ENCODE peak calls at places on chromosomes 5 and 9, in nine cellular contexts. J is IMR-90; F is fibroblast of lung; T is BJ; D is psoas muscle; P is GM12878; Z is neuronal stem cell; A is effector memory CD4-positive, alpha-beta T cell; I is kidney epithelial cell. M is an unnamed sample. For H3K36me3, the result is how much of the 10 kb centered on the place peaks cover.

GRCh38 chr5:997711-998110 is 10.9 kb upstream of the NKD2 start:
- DNase-seq in P (no peak), F (no peak), A (no peak), I (no peak), D (no peak), J (no peak), T (no peak), Z (no peak), M (peak)

GRCh38 chr5:175836741-175837729 is 34.3 kb upstream of the CPLX2 start:
- DNase-seq in P (no peak), A (no peak), I (no peak), J (no peak), F (no peak), Z (no peak), T (no peak), D (no peak), M (no peak)

GRCh38 chr5:6632324-6632930 is 417 bp downstream of the NSUN2 start:
- DNase-seq in D (no peak), Z (no peak), T (no peak), A (no peak), I (no peak), F (peak), J (no peak), P (no peak), M (no peak)

GRCh38 chr5:96148376-96148775 is 186.7 kb upstream of the ELL2 start:
- DNase-seq in P (no peak), I (no peak), Z (no peak), D (no peak), J (no peak), F (no peak), T (no peak), A (no peak), M (no peak)

GRCh38 chr9:37969130-37969529 is 65.2 kb upstream of the SLC25A51 start:
- DNase-seq in A (no peak), P (no peak), F (no peak), J (peak), T (no peak), I (no peak), D (no peak), Z (no peak), M (no peak)

GRCh38 chr5:139611703-139612584 is 36.2 kb upstream of the CXXC5 start:
- DNase-seq in D (no peak), A (no peak), I (no peak), T (no peak), Z (no peak), F (no peak), J (no peak), P (no peak), M (no peak)

GRCh38 chr5:115147052-115147451 is 22.7 kb downstream of the TRIM36 start:
- DNase-seq in D (no peak), J (no peak), Z (no peak), A (no peak), T (no peak), I (no peak), F (no peak), P (no peak), M (no peak)

GRCh38 chr5:170497311-170498038 is 6.3 kb upstream of the KCNIP1 start:
- DNase-seq in F (no peak), A (no peak), P (no peak), D (no peak), Z (no peak), J (peak), I (no peak), T (no peak), M (no peak)

GRCh38 chr9:112166176-112167140 is 8.6 kb downstream of the SUSD1 start:
- DNase-seq in I (peak), A (no peak), F (peak), P (no peak), T (peak), J (peak), Z (no peak), D (no peak), M (no peak)

GRCh38 chr5:108661590-108662219 is 86.0 kb upstream of the FER start:
- DNase-seq in F (peak), P (no peak), D (no peak), T (no peak), Z (no peak), A (no peak), J (peak), I (no peak), M (no peak)

GRCh38 chr9:78521680-78522079 is 224.8 kb downstream of the PSAT1 start:
- DNase-seq in I (no peak), Z (no peak), F (no peak), T (no peak), P (no peak), J (no peak), A (no peak), D (no peak), M (no peak)

GRCh38 chr5:124365491-124365890 is 380.9 kb downstream of the ZNF608 start:
- DNase-seq in A (no peak), Z (no peak), I (no peak), P (no peak), J (no peak), F (no peak), T (no peak), D (no peak), M (no peak)

GRCh38 chr5:59007460-59008063 is 424.7 kb downstream of the RAB3C start:
- DNase-seq in T (no peak), J (peak), F (peak), I (no peak), P (no peak), Z (no peak), A (no peak), D (no peak), M (no peak)

GRCh38 chr9:99092643-99093491 is 12.0 kb upstream of the TGFBR1 start:
- DNase-seq in P (no peak), D (no peak), A (no peak), T (no peak), Z (no peak), J (no peak), F (no peak), I (no peak), M (no peak)

GRCh38 chr9:37971107-37971459 is 67.2 kb upstream of the SLC25A51 start:
- DNase-seq in A (no peak), P (no peak), F (no peak), T (no peak), Z (no peak), J (peak), I (no peak), D (no peak), M (no peak)

GRCh38 chr5:150000990-150001659 is 586 bp downstream of the HMGXB3 start:
- DNase-seq in P (no peak), I (no peak), A (peak), T (no peak), D (peak), Z (peak), J (peak), F (peak), M (peak)

GRCh38 chr5:989961-990530 is 18.6 kb upstream of the NKD2 start:
- DNase-seq in Z (no peak), A (no peak), P (no peak), J (no peak), T (no peak), I (no peak), F (no peak), D (peak), M (no peak)

GRCh38 chr9:104992696-104993095 is 64.7 kb upstream of the ABCA1 start:
- DNase-seq in D (no peak), T (peak), P (no peak), Z (no peak), F (peak), I (no peak), A (no peak), J (peak), M (no peak)

GRCh38 chr9:34179528-34180138 is 790 bp downstream of the UBAP1 start:
- DNase-seq in F (peak), P (no peak), A (no peak), J (peak), I (no peak), D (no peak), Z (no peak), T (no peak), M (peak)

GRCh38 chr5:90054612-90055011 is 354.9 kb downstream of the CETN3 start:
- DNase-seq in J (no peak), P (no peak), A (no peak), Z (no peak), F (no peak), T (no peak), I (no peak), D (no peak), M (no peak)

GRCh38 chr5:146366904-146367303 is 28.3 kb downstream of the POU4F3 start:
- DNase-seq in D (no peak), A (no peak), T (no peak), I (no peak), Z (no peak), F (no peak), P (no peak), J (no peak), M (no peak)

GRCh38 chr5:175520321-175520720 is 42.0 kb downstream of the SFXN1 start:
- DNase-seq in D (no peak), J (no peak), I (no peak), P (no peak), F (no peak), A (no peak), T (no peak), Z (no peak), M (peak)

GRCh38 chr5:143400541-143401252 is 2.8 kb downstream of the NR3C1 start:
- DNase-seq in J (peak), I (no peak), A (no peak), T (no peak), P (no peak), D (no peak), F (peak), Z (no peak), M (no peak)

GRCh38 chr9:101026824-101027223 is 1.7 kb upstream of the PLPPR1 start:
- DNase-seq in D (no peak), J (no peak), F (no peak), Z (no peak), I (no peak), T (no peak), P (no peak), A (no peak), M (no peak)

GRCh38 chr9:99962685-99963261 is 56.3 kb downstream of the STX17 start:
- DNase-seq in J (peak), T (no peak), P (peak), Z (no peak), D (no peak), A (no peak), F (no peak), I (peak), M (no peak)

GRCh38 chr9:133945977-133946753 is 46.0 kb downstream of the VAV2 start:
- DNase-seq in I (no peak), T (no peak), A (no peak), P (no peak), F (no peak), Z (no peak), D (peak), J (no peak), M (no peak)

GRCh38 chr9:92970467-92970923 is 23.2 kb downstream of the FGD3 start:
- DNase-seq in P (no peak), D (no peak), Z (peak), T (no peak), J (peak), F (no peak), A (no peak), I (no peak), M (no peak)

GRCh38 chr5:81165493-81166119 is 67.5 kb upstream of the CKMT2 start:
- DNase-seq in D (no peak), I (peak), J (peak), A (no peak), F (peak), T (no peak), P (no peak), Z (peak), M (peak)

GRCh38 chr5:92769986-92770385 is 811.0 kb downstream of the NR2F1-AS1 start:
- DNase-seq in D (no peak), J (peak), A (no peak), I (no peak), P (no peak), Z (no peak), T (no peak), F (peak), M (no peak)

GRCh38 chr5:73171495-73171894 is 1.5 kb upstream of the TMEM174 start:
- DNase-seq in P (no peak), J (no peak), Z (no peak), F (no peak), I (no peak), A (no peak), T (no peak), D (no peak), M (no peak)

GRCh38 chr5:3180610-3181009 is 415.0 kb upstream of the IRX1 start:
- DNase-seq in I (no peak), J (no peak), F (no peak), P (no peak), T (no peak), Z (no peak), D (no peak), A (no peak), M (no peak)
- H3K36me3 ChIP-seq in I (under half), J (under half), F (under half), P (under half), T (under half), Z (under half), D (under half), A (under half), M (under half)

DNA sequence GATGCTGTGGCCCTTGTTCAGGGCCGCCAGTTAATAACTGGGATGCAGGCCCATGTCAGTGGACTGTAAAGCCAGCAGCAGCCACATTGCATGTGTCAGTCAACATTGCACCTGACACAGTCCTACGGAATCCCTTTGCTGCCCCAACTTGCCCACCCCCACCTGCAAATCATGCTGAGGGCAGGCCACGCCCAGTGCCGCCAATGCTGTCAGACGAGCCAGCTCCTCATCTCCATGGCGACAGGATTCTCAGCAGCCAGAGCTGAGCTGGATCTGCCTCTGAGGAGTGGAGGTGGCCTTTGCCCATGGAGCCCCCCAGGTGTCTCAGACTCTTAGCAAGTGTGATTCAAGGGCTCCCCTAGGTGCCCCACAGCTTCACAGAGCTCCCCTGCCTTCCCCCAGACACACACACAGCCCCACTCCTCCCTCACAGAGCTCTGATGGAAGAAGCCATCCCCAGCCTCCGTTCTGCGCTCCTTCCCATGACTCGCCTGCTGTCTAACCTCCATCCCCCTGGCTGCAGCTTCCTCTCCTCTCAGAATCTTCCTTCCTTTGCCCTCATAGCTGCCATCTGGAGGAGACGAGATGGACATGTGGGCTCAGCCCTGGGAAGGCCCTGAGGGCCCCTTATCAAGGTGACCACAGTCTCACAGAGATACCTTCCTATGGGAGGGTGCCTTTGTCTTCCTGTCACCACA is 94.5 kb downstream of the PCDH1 start:
- DNase-seq in P (no peak), A (no peak), D (no peak), I (peak), Z (no peak), F (no peak), T (no peak), J (no peak), M (no peak)
- H3K4me3 ChIP-seq in P (no peak), A (no peak), D (no peak), I (no peak), Z (no peak), F (no peak), T (no peak), J (no peak), M (no peak)

GRCh38 chr5:37044120-37044519 is 167.6 kb downstream of the NIPBL start:
- DNase-seq in D (no peak), A (no peak), J (no peak), Z (no peak), T (no peak), I (no peak), P (no peak), F (no peak), M (no peak)
- H3K36me3 ChIP-seq in D (under half), A (under half), J (under half), Z (half or more), T (under half), I (under half), P (under half), F (under half), M (under half)

GRCh38 chr5:148482196-148482595 is 98.4 kb downstream of the FBXO38 start:
- DNase-seq in Z (no peak), A (no peak), I (no peak), F (no peak), D (no peak), J (no peak), T (no peak), P (no peak), M (no peak)

GRCh38 chr5:148486456-148486855 is 102.7 kb downstream of the FBXO38 start:
- DNase-seq in F (no peak), P (no peak), I (no peak), A (no peak), J (no peak), D (no peak), Z (no peak), T (no peak), M (no peak)

GRCh38 chr5:148482697-148483462 is 99.1 kb downstream of the FBXO38 start:
- DNase-seq in Z (peak), I (no peak), A (no peak), D (peak), T (no peak), P (peak), F (peak), J (peak), M (peak)

GRCh38 chr5:148484651-148485050 is 100.9 kb downstream of the FBXO38 start:
- DNase-seq in J (no peak), Z (no peak), I (no peak), D (no peak), F (no peak), P (no peak), A (no peak), T (no peak), M (no peak)

DNA sequence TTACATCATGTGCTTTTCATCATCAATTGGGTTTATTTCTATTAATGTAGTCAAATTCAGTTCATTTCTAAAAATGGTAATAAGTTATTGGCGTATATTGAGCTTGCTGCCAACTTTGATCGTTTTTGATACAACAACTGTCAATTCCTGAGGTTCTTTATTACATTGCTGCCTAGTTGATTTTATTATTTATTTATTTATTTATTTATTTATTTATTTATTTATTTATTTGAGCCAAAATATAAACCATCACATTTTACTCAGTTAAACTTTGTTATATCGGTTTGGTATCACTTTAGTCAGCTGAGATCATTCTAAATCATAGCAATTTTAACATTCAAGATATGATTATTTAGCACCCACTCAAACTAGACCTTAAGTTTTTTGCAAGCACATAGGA is 100.0 kb downstream of the FBXO38 start:
- DNase-seq in F (no peak), A (no peak), I (no peak), T (no peak), P (no peak), Z (no peak), J (no peak), D (no peak), M (no peak)
- H3K4me3 ChIP-seq in F (no peak), A (no peak), I (no peak), T (no peak), P (no peak), Z (no peak), J (no peak), D (no peak), M (no peak)

DNA sequence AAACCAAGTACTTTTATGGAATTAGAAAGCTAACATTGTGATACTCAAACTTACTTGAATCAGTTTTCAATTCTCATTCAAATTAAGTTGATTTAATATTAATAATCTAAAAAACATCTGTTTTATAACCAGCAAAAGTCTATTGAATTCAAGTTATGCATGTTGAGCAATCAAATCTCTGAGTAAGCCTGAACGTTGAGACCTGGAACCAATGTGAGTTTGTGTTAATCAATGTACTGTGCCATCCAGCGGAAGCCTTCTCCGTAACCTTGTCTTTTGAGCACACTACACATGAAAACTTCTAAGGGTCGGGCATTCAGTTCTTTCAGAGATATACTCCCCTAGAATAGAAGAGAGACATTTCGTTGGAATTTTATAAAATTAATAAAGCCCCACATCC is 25.9 kb downstream of the SAR1B start:
- DNase-seq in Z (no peak), I (no peak), D (no peak), A (no peak), P (no peak), T (no peak), J (no peak), F (no peak), M (no peak)
- H3K36me3 ChIP-seq in Z (half or more), I (under half), D (under half), A (half or more), P (under half), T (under half), J (under half), F (under half), M (under half)

GRCh38 chr5:177301503-177302165 is 1.9 kb downstream of the RAB24 start:
- DNase-seq in Z (no peak), J (no peak), D (no peak), P (no peak), F (no peak), A (no peak), I (no peak), T (no peak), M (no peak)
- H3K4me3 ChIP-seq in Z (no peak), J (no peak), D (peak), P (peak), F (peak), A (no peak), I (no peak), T (no peak), M (no peak)

DNA sequence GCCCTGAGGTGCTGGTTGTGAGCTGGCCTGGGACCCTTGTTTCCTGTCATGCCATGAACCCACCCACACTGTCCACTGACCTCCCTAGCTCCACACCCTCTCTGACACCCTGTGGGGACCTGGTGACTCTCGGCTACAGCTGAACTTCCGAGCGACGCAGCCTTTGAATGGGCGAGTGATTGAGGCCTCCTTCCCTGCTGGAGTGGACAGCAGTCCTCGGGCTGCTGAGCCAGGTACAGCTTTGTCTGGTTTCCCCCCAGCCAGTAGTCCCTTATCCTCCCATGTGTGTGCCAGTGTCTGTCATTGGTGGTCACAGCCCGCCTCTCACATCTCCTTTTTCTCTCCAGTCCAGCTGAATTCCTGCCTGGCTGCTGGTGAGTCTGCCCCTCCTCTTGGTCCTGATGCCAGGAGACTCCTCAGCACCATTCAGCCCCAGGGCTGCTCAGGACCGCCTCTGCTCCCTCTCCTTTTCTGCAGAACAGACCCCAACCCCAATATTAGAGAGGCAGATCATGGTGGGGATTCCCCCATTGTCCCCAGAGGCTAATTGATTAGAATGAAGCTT is 6.1 kb downstream of the CA9 start:
- DNase-seq in F (no peak), D (no peak), Z (no peak), T (no peak), I (no peak), J (no peak), P (no peak), A (no peak), M (no peak)
- H3K36me3 ChIP-seq in F (under half), D (under half), Z (under half), T (under half), I (under half), J (under half), P (under half), A (under half), M (under half)

GRCh38 chr5:172101547-172102225 is 86.3 kb downstream of the STK10 start:
- DNase-seq in J (no peak), P (no peak), A (no peak), T (no peak), Z (no peak), F (no peak), I (no peak), D (no peak), M (no peak)

GRCh38 chr5:172102251-172102870 is 85.7 kb downstream of the STK10 start:
- DNase-seq in P (no peak), F (no peak), A (no peak), Z (no peak), D (no peak), T (no peak), J (no peak), I (no peak), M (no peak)

GRCh38 chr5:172104021-172104420 is 84.0 kb downstream of the STK10 start:
- DNase-seq in J (no peak), T (no peak), I (no peak), A (no peak), D (no peak), Z (no peak), P (no peak), F (no peak), M (no peak)

GRCh38 chr5:172104801-172105701 is 83.0 kb downstream of the STK10 start:
- DNase-seq in D (no peak), F (no peak), J (no peak), A (no peak), P (no peak), I (no peak), T (no peak), Z (no peak), M (no peak)

GRCh38 chr5:172102913-172103629 is 85.0 kb downstream of the STK10 start:
- DNase-seq in Z (peak), A (no peak), I (peak), T (peak), D (peak), P (no peak), F (peak), J (peak), M (no peak)
- H3K4me3 ChIP-seq in Z (no peak), A (no peak), I (no peak), T (peak), D (no peak), P (no peak), F (peak), J (peak), M (no peak)

M was measured in naive thymus-derived CD4-positive, alpha-beta T cell.